ENCODE peak calls at places on chromosomes 11 and 22, in four cellular contexts. G is NCI-H82, Q is AG10803, J is DMS153. U is an unnamed sample.

GRCh38 chr11:72446929-72447753 is 12.8 kb upstream of the CLPB start:
- DNase-seq in G (peak; percentile 65), Q (peak; percentile 76), J (peak; percentile 41), U (peak; percentile 69)

GRCh38 chr22:50310209-50310722 is 2.8 kb upstream of the PLXNB2 start:
- DNase-seq in G (no peak), Q (no peak), J (no peak), U (no peak)

GRCh38 chr11:94525933-94526332 is 13.7 kb downstream of the C11orf97 start:
- DNase-seq in G (peak; percentile 5), Q (peak; percentile 79), J (no peak), U (peak; percentile 68)

GRCh38 chr11:126989942-126990715 is 10.4 kb downstream of the KIRREL3 start:
- DNase-seq in G (peak; percentile 85), Q (peak; percentile 79), J (peak; percentile 46), U (peak; percentile 88)

GRCh38 chr11:93577291-93577690 is 34.1 kb upstream of the SMCO4 start:
- DNase-seq in G (no peak), Q (peak; percentile 97), J (no peak), U (no peak)

GRCh38 chr11:68271023-68271780 is 571 bp downstream of the C11orf24 start:
- DNase-seq in G (peak; percentile 93), Q (peak; percentile 85), J (peak; percentile 45), U (peak; percentile 89)

GRCh38 chr11:67563354-67564114 is 20.1 kb upstream of the GSTP1 start:
- DNase-seq in G (no peak), Q (peak; percentile 81), J (no peak), U (peak; percentile 8)

GRCh38 chr22:33897621-33897910 is 22.7 kb downstream of the LARGE1 start:
- DNase-seq in G (peak; percentile 89), Q (no peak), J (peak; percentile 74), U (no peak)

U was measured in NCI-H69.